ENCODE peak calls at places on chromosomes 13 and 19, in five cellular contexts. C is IMR-90, E is ascending aorta, L is left ventricle myocardium inferior, N is left lung. Y is an unnamed sample. For H3K27me3 and H3K4me1, the result is how much of the 10 kb centered on the place peaks cover.

GRCh38 chr13:33125821-33126570 is 109.8 kb downstream of the KL start:
- DNase-seq in C (peak), E (peak), L (peak), N (no peak), Y (peak)

GRCh38 chr19:16830679-16831078 is 1.5 kb downstream of the SIN3B start:
- DNase-seq in C (peak), E (no peak), L (no peak), N (no peak), Y (no peak)

GRCh38 chr13:71858647-71859046 is 8.4 kb downstream of the DACH1 start:
- DNase-seq in C (no peak), E (no peak), L (no peak), N (no peak), Y (no peak)

GRCh38 chr13:77448689-77449088 is 86.8 kb upstream of the SCEL start:
- DNase-seq in C (no peak), E (no peak), L (no peak), N (peak), Y (no peak)

GRCh38 chr19:39645800-39646411 is 9.8 kb upstream of the LGALS16 start:
- DNase-seq in C (peak), E (no peak), L (no peak), N (no peak), Y (no peak)

GRCh38 chr13:23570931-23571330 is 719 bp downstream of the TNFRSF19 start:
- DNase-seq in C (peak), E (no peak), L (no peak), N (no peak), Y (no peak)

GRCh38 chr13:41458187-41458938 is 1.0 kb downstream of the RGCC start:
- DNase-seq in C (peak), E (no peak), L (peak), N (peak), Y (no peak)

GRCh38 chr13:26819067-26819466 is 58.5 kb upstream of the GPR12 start:
- DNase-seq in C (no peak), E (no peak), L (no peak), N (no peak), Y (no peak)

GRCh38 chr19:30167206-30167903 is 204.8 kb upstream of the ZNF536 start:
- DNase-seq in C (no peak), E (no peak), L (no peak), N (no peak), Y (no peak)

GRCh38 chr19:49362926-49363264 is 679 bp upstream of the TEAD2 start:
- DNase-seq in C (peak), E (peak), L (peak), N (peak), Y (peak)

GRCh38 chr19:5452594-5453565 is 2.3 kb upstream of the ZNRF4 start:
- DNase-seq in C (peak), E (no peak), L (no peak), N (no peak), Y (no peak)

GRCh38 chr19:35716985-35717664 is 678 bp upstream of the KMT2B start:
- DNase-seq in C (peak), E (peak), L (peak), N (peak), Y (peak)

GRCh38 chr19:3868770-3869456 is at the start of gene ZFR2:
- DNase-seq in C (no peak), E (no peak), L (no peak), N (no peak), Y (no peak)

GRCh38 chr19:35828694-35829301 is 16.2 kb upstream of the PRODH2 start:
- DNase-seq in C (peak), E (no peak), L (peak), N (peak), Y (no peak)

GRCh38 chr19:34145741-34146202 is 26.5 kb upstream of the LSM14A start:
- DNase-seq in C (peak), E (no peak), L (no peak), N (no peak), Y (no peak)

GRCh38 chr13:66347718-66348117 is 882.4 kb downstream of the PCDH9 start:
- DNase-seq in C (peak), E (no peak), L (no peak), N (peak), Y (no peak)

GRCh38 chr13:26449063-26449848 is 108.2 kb upstream of the WASF3 start:
- DNase-seq in C (peak), E (no peak), L (no peak), N (no peak), Y (no peak)

GRCh38 chr13:64130600-64130999 is 2715.0 kb upstream of the PCDH20 start:
- DNase-seq in C (no peak), E (no peak), L (peak), N (no peak), Y (no peak)

GRCh38 chr13:41976491-41976890 is 15.6 kb upstream of the VWA8 start:
- DNase-seq in C (no peak), E (no peak), L (no peak), N (no peak), Y (no peak)

GRCh38 chr13:91771229-91771628 is 372.8 kb downstream of the GPC5 start:
- DNase-seq in C (no peak), E (no peak), L (no peak), N (no peak), Y (no peak)

GRCh38 chr13:31090921-31091624 is 70.6 kb downstream of the HSPH1 start:
- DNase-seq in C (peak), E (peak), L (no peak), N (no peak), Y (no peak)

GRCh38 chr13:28000567-28000966 is 12.1 kb upstream of the URAD start:
- DNase-seq in C (no peak), E (no peak), L (no peak), N (no peak), Y (no peak)

GRCh38 chr19:43148233-43148632 is 38.1 kb downstream of the PSG5 start:
- DNase-seq in C (peak), E (no peak), L (no peak), N (no peak), Y (no peak)

GRCh38 chr13:21670006-21670882 is 629 bp upstream of the FGF9 start:
- DNase-seq in C (peak), E (no peak), L (peak), N (peak), Y (peak)
- H3K27me3 ChIP-seq in C (under half), E (under half), L (half or more), N (under half), Y (under half)

GRCh38 chr19:46299004-46299509 is 2.2 kb downstream of the HIF3A start:
- DNase-seq in C (peak), E (peak), L (peak), N (peak), Y (peak)
- H3K4me3 ChIP-seq in C (no peak), E (peak), L (peak), N (peak), Y (peak)

GRCh38 chr19:54918499-54918898 is 12.6 kb downstream of the NCR1 start:
- DNase-seq in C (no peak), E (no peak), L (no peak), N (no peak), Y (no peak)
- H3K4me1 ChIP-seq in C (under half), E (under half), L (under half), N (under half), Y (under half)

GRCh38 chr19:1672038-1672768 is 19.8 kb upstream of the TCF3 start:
- DNase-seq in C (peak), E (no peak), L (no peak), N (no peak), Y (no peak)
- H3K27me3 ChIP-seq in C (half or more), E (under half), L (half or more), N (half or more), Y (half or more)